ENCODE peak calls at places on chromosomes 6 and 20, in five cellular contexts. One of them, this sample, is unnamed. For H3K4me1, the result is how much of the 10 kb centered on the place peaks cover.

GRCh38 chr6:76026101-76026500 is 46.4 kb downstream of the IMPG1 start:
- DNase-seq in GM12878: no peak
- DNase-seq in right lobe of liver: no peak
- DNase-seq in A549: no peak
- DNase-seq in IMR-90: no peak
- DNase-seq in this sample: no peak

GRCh38 chr6:106398621-106399020 is 38.1 kb downstream of the CRYBG1 start:
- DNase-seq in IMR-90: no peak
- DNase-seq in right lobe of liver: no peak
- DNase-seq in A549: no peak
- DNase-seq in GM12878: no peak
- DNase-seq in this sample: no peak

GRCh38 chr6:30847421-30847970 is 36.8 kb upstream of the DDR1 start:
- DNase-seq in A549: no peak
- DNase-seq in IMR-90: no peak
- DNase-seq in right lobe of liver: no peak
- DNase-seq in GM12878: no peak
- DNase-seq in this sample: no peak

GRCh38 chr6:111837641-111838500 is 35.4 kb downstream of the FYN start:
- DNase-seq in A549: no peak
- DNase-seq in GM12878: peak
- DNase-seq in IMR-90: no peak
- DNase-seq in right lobe of liver: no peak
- DNase-seq in this sample: no peak

GRCh38 chr20:43969501-43969900 is 54.8 kb downstream of the TOX2 start:
- DNase-seq in IMR-90: no peak
- DNase-seq in A549: no peak
- DNase-seq in GM12878: no peak
- DNase-seq in right lobe of liver: no peak
- DNase-seq in this sample: no peak

GRCh38 chr20:53832499-53832898 is 237.9 kb downstream of the BCAS1 start:
- DNase-seq in A549: no peak
- DNase-seq in IMR-90: no peak
- DNase-seq in right lobe of liver: peak
- DNase-seq in GM12878: no peak
- DNase-seq in this sample: no peak

GRCh38 chr20:60294627-60295026 is 336.4 kb downstream of the CDH26 start:
- DNase-seq in A549: no peak
- DNase-seq in GM12878: no peak
- DNase-seq in IMR-90: no peak
- DNase-seq in right lobe of liver: no peak
- DNase-seq in this sample: no peak

GRCh38 chr6:143685653-143686052 is 7.9 kb downstream of the PHACTR2 start:
- DNase-seq in right lobe of liver: no peak
- DNase-seq in IMR-90: no peak
- DNase-seq in GM12878: no peak
- DNase-seq in A549: no peak
- DNase-seq in this sample: no peak

GRCh38 chr6:137975058-137975940 is 108.2 kb downstream of the TNFAIP3 start:
- DNase-seq in GM12878: peak
- DNase-seq in A549: no peak
- DNase-seq in IMR-90: peak
- DNase-seq in right lobe of liver: no peak
- DNase-seq in this sample: no peak

GRCh38 chr6:31607317-31607716 is 7.7 kb upstream of the AIF1 start:
- DNase-seq in IMR-90: no peak
- DNase-seq in GM12878: no peak
- DNase-seq in right lobe of liver: no peak
- DNase-seq in A549: no peak
- DNase-seq in this sample: no peak

GRCh38 chr20:56826971-56827645 is 198.0 kb downstream of the TFAP2C start:
- DNase-seq in IMR-90: no peak
- DNase-seq in right lobe of liver: no peak
- DNase-seq in GM12878: no peak
- DNase-seq in A549: peak
- DNase-seq in this sample: no peak

GRCh38 chr20:37526238-37526838 is 1.3 kb downstream of the BLCAP start:
- DNase-seq in GM12878: no peak
- DNase-seq in right lobe of liver: peak
- DNase-seq in IMR-90: peak
- DNase-seq in A549: no peak
- DNase-seq in this sample: no peak

GRCh38 chr6:3654898-3655297 is 96.6 kb downstream of the PXDC1 start:
- DNase-seq in right lobe of liver: no peak
- DNase-seq in IMR-90: no peak
- DNase-seq in A549: no peak
- DNase-seq in GM12878: no peak
- DNase-seq in this sample: no peak

GRCh38 chr20:1124416-1124815 is 6.0 kb downstream of the PSMF1 start:
- DNase-seq in right lobe of liver: no peak
- DNase-seq in GM12878: no peak
- DNase-seq in A549: no peak
- DNase-seq in IMR-90: peak
- DNase-seq in this sample: no peak

GRCh38 chr6:1255646-1256365 is 56.1 kb upstream of the FOXQ1 start:
- DNase-seq in GM12878: no peak
- DNase-seq in right lobe of liver: no peak
- DNase-seq in IMR-90: peak
- DNase-seq in A549: no peak
- DNase-seq in this sample: no peak

GRCh38 chr6:34272022-34272926 is 23.5 kb upstream of the SMIM29 start:
- DNase-seq in right lobe of liver: no peak
- DNase-seq in A549: peak
- DNase-seq in IMR-90: no peak
- DNase-seq in GM12878: no peak
- DNase-seq in this sample: no peak

GRCh38 chr20:21109144-21109543 is 3.0 kb upstream of the LINC00237 start:
- DNase-seq in IMR-90: peak
- DNase-seq in GM12878: no peak
- DNase-seq in right lobe of liver: no peak
- DNase-seq in A549: no peak
- DNase-seq in this sample: no peak

GRCh38 chr6:132797975-132798819 is at the start of gene SLC18B1:
- DNase-seq in A549: no peak
- DNase-seq in GM12878: no peak
- DNase-seq in IMR-90: peak
- DNase-seq in right lobe of liver: peak
- DNase-seq in this sample: peak

GRCh38 chr6:50850860-50851259 is 32.2 kb downstream of the TFAP2B start:
- DNase-seq in right lobe of liver: no peak
- DNase-seq in A549: no peak
- DNase-seq in GM12878: no peak
- DNase-seq in IMR-90: no peak
- DNase-seq in this sample: no peak

GRCh38 chr6:5997420-5998093 is 9.2 kb downstream of the NRN1 start:
- DNase-seq in GM12878: no peak
- DNase-seq in right lobe of liver: no peak
- DNase-seq in A549: no peak
- DNase-seq in IMR-90: no peak
- DNase-seq in this sample: no peak

GRCh38 chr6:169288591-169288990 is 34.9 kb upstream of the THBS2 start:
- DNase-seq in GM12878: no peak
- DNase-seq in A549: no peak
- DNase-seq in IMR-90: peak
- DNase-seq in right lobe of liver: no peak
- DNase-seq in this sample: peak

GRCh38 chr6:88492824-88493223 is 326.7 kb upstream of the CNR1 start:
- DNase-seq in A549: peak
- DNase-seq in IMR-90: peak
- DNase-seq in GM12878: no peak
- DNase-seq in right lobe of liver: no peak
- DNase-seq in this sample: no peak

GRCh38 chr6:97849390-97849789 is 566.4 kb upstream of the MMS22L start:
- DNase-seq in right lobe of liver: no peak
- DNase-seq in A549: no peak
- DNase-seq in IMR-90: no peak
- DNase-seq in GM12878: no peak
- DNase-seq in this sample: no peak

GRCh38 chr6:109073344-109074235 is 21.1 kb downstream of the SESN1 start:
- DNase-seq in A549: peak
- DNase-seq in GM12878: no peak
- DNase-seq in right lobe of liver: no peak
- DNase-seq in IMR-90: peak
- DNase-seq in this sample: no peak

GRCh38 chr6:44062771-44063560 is 64.3 kb downstream of the MRPL14 start:
- DNase-seq in right lobe of liver: no peak
- DNase-seq in GM12878: no peak
- DNase-seq in IMR-90: no peak
- DNase-seq in A549: peak
- DNase-seq in this sample: no peak
- TF ChIP-seq CTCF in right lobe of liver: peak
- TF ChIP-seq CTCF in GM12878: peak
- TF ChIP-seq CTCF in IMR-90: peak
- TF ChIP-seq CTCF in A549: peak
- TF ChIP-seq CTCF in this sample: no peak

GRCh38 chr20:22430746-22431168 is 153.6 kb downstream of the FOXA2 start:
- DNase-seq in A549: no peak
- DNase-seq in IMR-90: no peak
- DNase-seq in right lobe of liver: peak
- DNase-seq in GM12878: no peak
- DNase-seq in this sample: no peak
- TF ChIP-seq POLR2A in A549: no peak
- TF ChIP-seq POLR2A in IMR-90: no peak
- TF ChIP-seq POLR2A in right lobe of liver: no peak
- TF ChIP-seq POLR2A in GM12878: no peak
- TF ChIP-seq POLR2A in this sample: no peak

GRCh38 chr20:46011631-46012482 is 3.1 kb downstream of the MMP9 start:
- DNase-seq in A549: peak
- DNase-seq in right lobe of liver: peak
- DNase-seq in GM12878: no peak
- DNase-seq in IMR-90: peak
- DNase-seq in this sample: no peak
- H3K4me1 ChIP-seq in A549: under half
- H3K4me1 ChIP-seq in right lobe of liver: under half
- H3K4me1 ChIP-seq in GM12878: under half
- H3K4me1 ChIP-seq in IMR-90: under half
- H3K4me1 ChIP-seq in this sample: under half

GRCh38 chr20:46137816-46138215 is 19.7 kb downstream of the CD40 start:
- DNase-seq in A549: no peak
- DNase-seq in GM12878: no peak
- DNase-seq in right lobe of liver: no peak
- DNase-seq in IMR-90: no peak
- DNase-seq in this sample: no peak

GRCh38 chr20:46135856-46136633 is 17.9 kb downstream of the CD40 start:
- DNase-seq in IMR-90: no peak
- DNase-seq in A549: no peak
- DNase-seq in GM12878: no peak
- DNase-seq in right lobe of liver: no peak
- DNase-seq in this sample: no peak

GRCh38 chr20:46142124-46142523 is 24.0 kb downstream of the CD40 start:
- DNase-seq in IMR-90: no peak
- DNase-seq in A549: no peak
- DNase-seq in right lobe of liver: no peak
- DNase-seq in GM12878: no peak
- DNase-seq in this sample: no peak

GRCh38 chr20:46139908-46140482 is 21.9 kb downstream of the CD40 start:
- DNase-seq in A549: no peak
- DNase-seq in right lobe of liver: no peak
- DNase-seq in IMR-90: no peak
- DNase-seq in GM12878: no peak
- DNase-seq in this sample: no peak

GRCh38 chr20:46139243-46139889 is 21.3 kb downstream of the CD40 start:
- DNase-seq in IMR-90: no peak
- DNase-seq in GM12878: no peak
- DNase-seq in right lobe of liver: no peak
- DNase-seq in A549: no peak
- DNase-seq in this sample: no peak
- TF ChIP-seq CTCF in IMR-90: no peak
- TF ChIP-seq CTCF in GM12878: no peak
- TF ChIP-seq CTCF in right lobe of liver: no peak
- TF ChIP-seq CTCF in A549: no peak
- TF ChIP-seq CTCF in this sample: no peak

GRCh38 chr20:32642257-32643046 is 31.3 kb downstream of the C20orf203 start:
- DNase-seq in GM12878: no peak
- DNase-seq in A549: no peak
- DNase-seq in right lobe of liver: no peak
- DNase-seq in IMR-90: no peak
- DNase-seq in this sample: no peak
- TF ChIP-seq POLR2A in GM12878: no peak
- TF ChIP-seq POLR2A in A549: no peak
- TF ChIP-seq POLR2A in right lobe of liver: no peak
- TF ChIP-seq POLR2A in IMR-90: no peak
- TF ChIP-seq POLR2A in this sample: no peak

GRCh38 chr6:159212026-159212425 is 42.8 kb downstream of the FNDC1 start:
- DNase-seq in GM12878: no peak
- DNase-seq in A549: no peak
- DNase-seq in right lobe of liver: no peak
- DNase-seq in IMR-90: no peak
- DNase-seq in this sample: no peak

GRCh38 chr6:159217595-159218275 is 48.5 kb downstream of the FNDC1 start:
- DNase-seq in right lobe of liver: peak
- DNase-seq in A549: peak
- DNase-seq in IMR-90: peak
- DNase-seq in GM12878: peak
- DNase-seq in this sample: no peak

GRCh38 chr6:159212881-159213280 is 43.7 kb downstream of the FNDC1 start:
- DNase-seq in GM12878: no peak
- DNase-seq in right lobe of liver: no peak
- DNase-seq in IMR-90: no peak
- DNase-seq in A549: no peak
- DNase-seq in this sample: no peak

GRCh38 chr6:159214281-159214680 is 45.1 kb downstream of the FNDC1 start:
- DNase-seq in A549: no peak
- DNase-seq in IMR-90: no peak
- DNase-seq in GM12878: no peak
- DNase-seq in right lobe of liver: no peak
- DNase-seq in this sample: no peak

GRCh38 chr6:159213401-159213800 is 44.2 kb downstream of the FNDC1 start:
- DNase-seq in IMR-90: no peak
- DNase-seq in right lobe of liver: no peak
- DNase-seq in GM12878: no peak
- DNase-seq in A549: no peak
- DNase-seq in this sample: no peak
- H3K4me1 ChIP-seq in IMR-90: under half
- H3K4me1 ChIP-seq in right lobe of liver: under half
- H3K4me1 ChIP-seq in GM12878: under half
- H3K4me1 ChIP-seq in A549: under half
- H3K4me1 ChIP-seq in this sample: under half

GRCh38 chr6:68313911-68314310 is 321.2 kb upstream of the ADGRB3 start:
- DNase-seq in A549: peak
- DNase-seq in GM12878: no peak
- DNase-seq in IMR-90: no peak
- DNase-seq in right lobe of liver: no peak
- DNase-seq in this sample: no peak
- TF ChIP-seq CTCF in A549: no peak
- TF ChIP-seq CTCF in GM12878: peak
- TF ChIP-seq CTCF in IMR-90: no peak
- TF ChIP-seq CTCF in right lobe of liver: no peak
- TF ChIP-seq CTCF in this sample: no peak

GRCh38 chr20:58389968-58390658 is 1.1 kb downstream of the VAPB start:
- DNase-seq in GM12878: no peak
- DNase-seq in A549: no peak
- DNase-seq in IMR-90: no peak
- DNase-seq in right lobe of liver: no peak
- DNase-seq in this sample: no peak
- TF ChIP-seq POLR2A in GM12878: no peak
- TF ChIP-seq POLR2A in A549: no peak
- TF ChIP-seq POLR2A in IMR-90: peak
- TF ChIP-seq POLR2A in right lobe of liver: no peak
- TF ChIP-seq POLR2A in this sample: no peak

GRCh38 chr6:54285595-54285994 is 22.6 kb upstream of the TINAG start:
- DNase-seq in GM12878: no peak
- DNase-seq in right lobe of liver: no peak
- DNase-seq in A549: no peak
- DNase-seq in IMR-90: no peak
- DNase-seq in this sample: no peak
- H3K4me1 ChIP-seq in GM12878: under half
- H3K4me1 ChIP-seq in right lobe of liver: under half
- H3K4me1 ChIP-seq in A549: under half
- H3K4me1 ChIP-seq in IMR-90: under half
- H3K4me1 ChIP-seq in this sample: under half